ENCODE peak calls at places on chromosomes 2 and 18, in seven cellular contexts. C, G, J, Z, T, Q and A are unnamed samples.

GRCh38 chr2:241768850-241769249 is 7.8 kb upstream of the GAL3ST2 start:
- DNase-seq in Z (peak; percentile 32), Q (no peak), T (no peak), C (no peak), G (no peak), J (no peak), A (no peak)

GRCh38 chr2:20035961-20036666 is 15.3 kb downstream of the LAPTM4A start:
- DNase-seq in C (no peak), G (no peak), J (no peak), T (no peak), Q (no peak), Z (no peak), A (no peak)

GRCh38 chr2:203673933-203674332 is 32.5 kb upstream of the CD28 start:
- DNase-seq in G (no peak), T (no peak), J (no peak), C (peak; percentile 69), Z (no peak), Q (no peak), A (no peak)

GRCh38 chr18:45957100-45957499 is 10.0 kb downstream of the EPG5 start:
- DNase-seq in G (no peak), C (no peak), Z (no peak), J (no peak), Q (no peak), T (no peak), A (no peak)

GRCh38 chr2:55364189-55365055 is 55.2 kb downstream of the CCDC88A start:
- DNase-seq in C (no peak), Q (no peak), Z (no peak), T (no peak), J (no peak), G (no peak), A (no peak)

GRCh38 chr2:235378944-235379343 is 114.9 kb upstream of the AGAP1 start:
- DNase-seq in G (no peak), T (no peak), Z (no peak), J (no peak), Q (no peak), C (no peak), A (no peak)

GRCh38 chr18:5295231-5295920 is at the start of gene ZBTB14:
- DNase-seq in G (peak; percentile 82), Z (peak; percentile 88), J (no peak), T (peak; percentile 36), C (no peak), Q (peak; percentile 65), A (peak; percentile 25)

GRCh38 chr2:37168217-37168981 is 11.6 kb upstream of the EIF2AK2 start:
- DNase-seq in T (peak; percentile 55), J (peak; percentile 42), C (no peak), Q (peak; percentile 64), G (peak; percentile 61), Z (peak; percentile 91), A (no peak)

GRCh38 chr18:46169464-46169941 is 65.3 kb downstream of the HAUS1 start:
- DNase-seq in T (peak; percentile 58), Z (no peak), C (no peak), J (no peak), G (peak; percentile 51), Q (no peak), A (no peak)

GRCh38 chr2:209663149-209663548 is 108.5 kb upstream of the UNC80 start:
- DNase-seq in Z (peak; percentile 70), J (no peak), G (no peak), C (no peak), T (no peak), Q (no peak), A (no peak)

GRCh38 chr2:124542932-124543640 is 518.0 kb downstream of the CNTNAP5 start:
- DNase-seq in G (no peak), Z (no peak), T (no peak), J (no peak), Q (no peak), C (no peak), A (no peak)

GRCh38 chr18:51911582-51911981 is 428.4 kb upstream of the DCC start:
- DNase-seq in Q (no peak), C (no peak), Z (no peak), T (no peak), G (no peak), J (no peak), A (no peak)

DNA sequence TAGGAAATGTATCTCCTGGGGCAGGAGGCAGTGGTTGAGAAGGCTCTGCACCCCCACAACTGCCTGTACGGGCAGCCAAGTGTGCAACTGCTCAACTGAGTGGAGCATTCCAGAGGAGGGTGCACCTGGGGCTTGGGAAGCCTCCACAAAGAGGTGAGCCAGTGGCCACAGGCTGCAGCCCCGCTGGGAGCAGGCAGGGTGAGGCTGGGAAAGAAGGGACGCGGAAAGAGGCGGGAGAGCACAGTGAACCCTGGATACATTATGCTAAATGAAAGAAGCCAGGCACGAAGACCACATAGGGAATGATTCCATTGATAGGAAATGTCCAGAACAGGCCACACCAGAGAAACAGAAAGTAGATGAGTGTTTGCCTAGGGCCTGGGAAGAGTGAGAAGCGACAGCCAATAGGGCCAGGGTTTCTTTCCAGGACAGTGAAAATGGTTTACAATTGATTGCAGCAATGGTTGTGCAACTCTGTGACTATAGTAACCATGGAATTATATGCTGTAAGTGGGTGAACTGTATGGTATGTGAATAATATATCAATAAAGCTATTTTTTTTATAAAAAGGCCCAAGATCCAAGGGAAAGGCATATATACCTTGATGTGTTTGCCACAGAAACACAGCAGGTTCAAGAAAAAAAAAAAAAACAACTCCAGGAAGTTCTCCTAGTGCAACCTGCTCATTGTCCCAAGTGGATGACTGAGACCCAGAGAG is 82.4 kb downstream of the DDX1 start:
- DNase-seq in T (peak; percentile 73), J (peak; percentile 6), G (no peak), Q (no peak), Z (no peak), C (no peak), A (no peak)
- TF ChIP-seq YY1 in T (no peak), J (no peak), G (no peak), Q (no peak), Z (no peak), C (no peak), A (no peak)

GRCh38 chr2:176537932-176538331 is 268.7 kb downstream of the MTX2 start:
- DNase-seq in Q (no peak), J (no peak), Z (peak; percentile 34), G (no peak), T (no peak), C (no peak), A (no peak)

GRCh38 chr2:176536739-176537138 is 267.5 kb downstream of the MTX2 start:
- DNase-seq in G (no peak), T (no peak), Q (no peak), J (no peak), Z (no peak), C (no peak), A (no peak)

GRCh38 chr2:176533505-176534193 is 264.4 kb downstream of the MTX2 start:
- DNase-seq in G (no peak), C (no peak), T (no peak), J (no peak), Q (no peak), Z (no peak), A (no peak)

GRCh38 chr2:176535480-176536113 is 266.4 kb downstream of the MTX2 start:
- DNase-seq in G (no peak), C (no peak), Z (no peak), J (no peak), Q (no peak), T (no peak), A (no peak)

GRCh38 chr2:176534798-176535479 is 265.7 kb downstream of the MTX2 start:
- DNase-seq in Q (no peak), T (no peak), G (no peak), J (no peak), Z (no peak), C (no peak), A (no peak)
- TF ChIP-seq YY1 in Q (no peak), T (no peak), G (no peak), J (no peak), Z (no peak), C (no peak), A (no peak)

DNA sequence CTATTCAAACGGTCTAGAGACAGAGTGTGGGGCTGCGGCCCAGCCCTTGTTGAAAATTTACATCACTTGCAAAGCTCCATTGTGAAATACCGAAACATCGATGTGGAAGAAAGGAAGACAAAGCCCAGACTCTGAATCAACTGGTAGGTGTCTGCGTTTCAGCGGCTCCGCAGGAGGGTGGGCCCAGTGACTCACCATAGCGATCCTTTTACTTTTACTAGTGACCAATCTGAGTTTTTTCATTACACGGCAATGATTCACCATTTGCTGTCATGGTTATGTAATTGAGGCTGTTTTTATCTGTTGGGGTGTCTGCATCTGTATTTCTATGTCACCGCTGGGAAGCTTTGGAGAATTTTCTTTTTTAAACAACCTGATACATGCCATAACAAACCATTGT is 66.6 kb upstream of the ODC1 start:
- DNase-seq in G (no peak), Q (no peak), J (no peak), T (no peak), C (no peak), Z (peak; percentile 3), A (peak; percentile 52)
- TF ChIP-seq YY1 in G (no peak), Q (no peak), J (no peak), T (no peak), C (no peak), Z (no peak), A (no peak)

GRCh38 chr2:231013820-231014219 is 17.9 kb downstream of the SPATA3 start:
- DNase-seq in J (no peak), Q (no peak), C (no peak), G (no peak), Z (no peak), T (no peak), A (no peak)

GRCh38 chr2:231008131-231008530 is 12.2 kb downstream of the SPATA3 start:
- DNase-seq in G (no peak), Z (no peak), J (no peak), C (no peak), T (no peak), Q (no peak), A (no peak)

GRCh38 chr2:231010201-231010730 is 14.3 kb downstream of the SPATA3 start:
- DNase-seq in C (no peak), J (no peak), Q (no peak), Z (no peak), T (no peak), G (no peak), A (no peak)

GRCh38 chr2:231012471-231012870 is 16.6 kb downstream of the SPATA3 start:
- DNase-seq in G (no peak), C (no peak), Z (no peak), Q (no peak), T (no peak), J (no peak), A (no peak)

GRCh38 chr2:231011526-231011925 is 15.6 kb downstream of the SPATA3 start:
- DNase-seq in J (no peak), C (no peak), T (no peak), Z (no peak), G (no peak), Q (no peak), A (no peak)
- TF ChIP-seq YY1 in J (no peak), C (no peak), T (no peak), Z (no peak), G (no peak), Q (no peak), A (no peak)